ENCODE peak calls at places on chromosomes 16 and 17, in ten cellular contexts. W is endodermal cell, B is lower leg skin, H is kidney, N is left lung, I is lung, J is uterus, T is fibroblast of the aortic adventitia, L is IMR-90, Z is GM12878. M is an unnamed sample.

GRCh38 chr16:51500306-51500705 is 349.2 kb upstream of the SALL1 start:
- DNase-seq in W (no peak), B (no peak), H (no peak), N (no peak), I (no peak), J (no peak), T (peak; percentile 43), L (peak; percentile 43), Z (no peak), M (no peak)

GRCh38 chr17:1168537-1169234 is 11.1 kb downstream of the ABR start:
- DNase-seq in W (no peak), B (no peak), H (no peak), N (no peak), I (no peak), J (no peak), T (no peak), L (no peak), Z (no peak), M (no peak)

GRCh38 chr16:11835891-11836652 is 15.3 kb downstream of the RSL1D1 start:
- DNase-seq in W (peak; percentile 64), B (no peak), H (no peak), N (no peak), I (no peak), J (no peak), T (peak; percentile 51), L (peak; percentile 28), Z (no peak), M (no peak)

GRCh38 chr17:15231851-15232516 is 33.1 kb downstream of the PMP22 start:
- DNase-seq in W (peak; percentile 51), B (no peak), H (no peak), N (no peak), I (no peak), J (no peak), T (no peak), L (no peak), Z (no peak), M (no peak)

GRCh38 chr17:3888343-3889171 is 4.3 kb downstream of the CAMKK1 start:
- DNase-seq in W (peak; percentile 90), B (peak; percentile 96), H (peak; percentile 90), N (no peak), I (no peak), J (peak; percentile 96), T (peak; percentile 90), L (peak; percentile 94), Z (no peak), M (peak; percentile 75)

GRCh38 chr16:16830973-16831372 is 452.0 kb downstream of the NPIPA7 start:
- DNase-seq in W (no peak), B (no peak), H (no peak), N (no peak), I (no peak), J (no peak), T (no peak), L (no peak), Z (no peak), M (no peak)

GRCh38 chr17:51169340-51169739 is 3.1 kb downstream of the NME2 start:
- DNase-seq in W (peak; percentile 17), B (no peak), H (no peak), N (no peak), I (no peak), J (no peak), T (no peak), L (peak; percentile 45), Z (no peak), M (no peak)

GRCh38 chr16:19666451-19666850 is 51.6 kb downstream of the KNOP1 start:
- DNase-seq in W (no peak), B (no peak), H (no peak), N (no peak), I (no peak), J (no peak), T (no peak), L (no peak), Z (no peak), M (no peak)

GRCh38 chr16:75087040-75087979 is 29.3 kb downstream of the LDHD start:
- DNase-seq in W (peak; percentile 70), B (no peak), H (peak; percentile 65), N (no peak), I (no peak), J (no peak), T (peak; percentile 89), L (peak; percentile 93), Z (no peak), M (no peak)

GRCh38 chr16:51820176-51820575 is 669.1 kb upstream of the SALL1 start:
- DNase-seq in W (no peak), B (no peak), H (no peak), N (no peak), I (no peak), J (no peak), T (no peak), L (no peak), Z (no peak), M (no peak)

GRCh38 chr17:40321502-40322416 is 12.8 kb downstream of the RARA start:
- DNase-seq in W (no peak), B (no peak), H (peak; percentile 86), N (peak; percentile 60), I (peak; percentile 37), J (no peak), T (no peak), L (no peak), Z (no peak), M (peak; percentile 33)

GRCh38 chr16:27285676-27286196 is 17.2 kb upstream of the NSMCE1 start:
- DNase-seq in W (no peak), B (peak; percentile 84), H (no peak), N (peak; percentile 53), I (no peak), J (peak; percentile 21), T (peak; percentile 61), L (no peak), Z (no peak), M (peak; percentile 70)

GRCh38 chr17:76709077-76709950 is 1.5 kb downstream of the MXRA7 start:
- DNase-seq in W (peak; percentile 92), B (peak; percentile 95), H (peak; percentile 96), N (peak; percentile 79), I (peak; percentile 67), J (peak; percentile 95), T (peak; percentile 98), L (peak; percentile 99), Z (no peak), M (peak; percentile 98)

GRCh38 chr17:20063665-20064648 is 54.8 kb downstream of the SPECC1 start:
- DNase-seq in W (no peak), B (peak; percentile 98), H (peak; percentile 90), N (peak; percentile 64), I (peak; percentile 74), J (peak; percentile 95), T (peak; percentile 94), L (peak; percentile 87), Z (peak; percentile 76), M (peak; percentile 94)

GRCh38 chr17:16415031-16415924 is at the start of gene TRPV2:
- DNase-seq in W (peak; percentile 92), B (no peak), H (no peak), N (no peak), I (no peak), J (no peak), T (no peak), L (no peak), Z (peak; percentile 60), M (no peak)
- TF ChIP-seq CTCF in W (peak; percentile 80), B (no peak), H (peak; percentile 20), N (no peak), I (peak; percentile 43), J (peak; percentile 20), T (peak; percentile 25), L (peak; percentile 18), Z (peak; percentile 87), M (peak; percentile 21)

GRCh38 chr16:22366889-22367288 is 7.5 kb downstream of the CDR2 start:
- DNase-seq in W (no peak), B (no peak), H (no peak), N (no peak), I (no peak), J (no peak), T (no peak), L (no peak), Z (no peak), M (no peak)
- TF ChIP-seq CTCF in W (no peak), B (no peak), H (no peak), N (no peak), I (no peak), J (no peak), T (no peak), L (no peak), Z (no peak), M (no peak)

DNA sequence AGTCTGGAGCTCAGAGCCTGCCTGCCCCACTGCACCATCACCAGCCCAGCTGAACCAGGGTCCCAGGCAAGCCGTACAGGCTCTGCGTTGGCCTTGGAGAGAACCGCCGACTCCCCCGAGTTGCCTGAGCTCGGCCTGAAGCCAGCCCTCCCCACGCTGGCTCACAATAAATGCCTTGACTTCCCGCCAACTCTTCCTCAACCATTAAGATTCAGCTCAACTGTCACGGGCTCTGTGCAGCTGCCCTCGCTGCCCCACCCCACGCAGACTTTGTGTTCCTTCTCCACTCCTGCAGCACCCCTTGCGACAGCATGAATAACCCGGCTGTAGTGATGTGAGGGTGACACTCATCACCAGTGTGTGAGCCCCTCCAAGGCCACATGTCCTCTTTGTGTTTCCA is 4.8 kb upstream of the QPRT start:
- DNase-seq in W (no peak), B (no peak), H (peak; percentile 81), N (no peak), I (no peak), J (peak; percentile 80), T (peak; percentile 47), L (peak; percentile 40), Z (no peak), M (no peak)
- TF ChIP-seq CTCF in W (no peak), B (no peak), H (no peak), N (no peak), I (no peak), J (peak; percentile 10), T (no peak), L (no peak), Z (no peak), M (no peak)

DNA sequence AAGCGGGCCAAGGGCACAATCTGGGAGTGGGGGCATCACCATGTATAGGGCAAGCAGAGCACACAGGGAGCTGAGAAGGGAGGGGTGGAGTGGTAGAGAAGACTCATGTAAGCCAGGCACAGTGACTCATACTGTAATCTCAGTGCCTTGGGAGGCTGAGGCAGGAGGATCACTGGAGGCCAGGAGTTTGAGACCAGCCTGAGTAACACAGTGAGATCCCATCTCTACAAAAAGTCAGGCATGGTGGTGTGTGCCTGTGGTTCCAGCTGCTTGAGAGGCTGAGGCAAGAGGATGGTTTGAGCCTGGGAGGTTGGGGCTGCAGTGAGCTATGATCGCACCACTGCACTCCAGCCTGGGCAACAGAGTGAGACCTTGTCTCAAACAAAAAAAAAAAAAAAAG is 40.8 kb downstream of the ARHGAP27 start:
- DNase-seq in W (no peak), B (no peak), H (no peak), N (no peak), I (no peak), J (no peak), T (no peak), L (no peak), Z (no peak), M (no peak)
- TF ChIP-seq CTCF in W (no peak), B (no peak), H (no peak), N (no peak), I (no peak), J (no peak), T (no peak), L (no peak), Z (no peak), M (no peak)

M was measured in tibial artery.